ENCODE peak calls at places on chromosome 18, in five cellular contexts. One of them, this sample, is unnamed.

GRCh38 chr18:33745396-33745795 is 167.4 kb downstream of the ASXL3 start:
- DNase-seq in activated CD8-positive, alpha-beta memory T cell treated with anti-CD3 and anti-CD28 coated beads, Interleukin-2, amount 10 ng/mL, durations not matched to agents 7 days and 5 days: no peak
- DNase-seq in stimulated activated CD4-positive, alpha-beta T cell treated with anti-CD3 and anti-CD28 coated beads, Interleukin-1b, Interleukin-23, amount 100 ng/mL, for 1 hour: no peak
- DNase-seq in hepatocyte: no peak
- DNase-seq in mesendoderm: no peak
- DNase-seq in this sample: no peak

GRCh38 chr18:40473221-40473620 is 1481.8 kb upstream of the PIK3C3 start:
- DNase-seq in activated CD8-positive, alpha-beta memory T cell treated with anti-CD3 and anti-CD28 coated beads, Interleukin-2, amount 10 ng/mL, durations not matched to agents 7 days and 5 days: no peak
- DNase-seq in stimulated activated CD4-positive, alpha-beta T cell treated with anti-CD3 and anti-CD28 coated beads, Interleukin-1b, Interleukin-23, amount 100 ng/mL, for 1 hour: no peak
- DNase-seq in hepatocyte: no peak
- DNase-seq in mesendoderm: no peak
- DNase-seq in this sample: no peak

GRCh38 chr18:3857544-3857943 is 407.6 kb downstream of the TGIF1 start:
- DNase-seq in mesendoderm: no peak
- DNase-seq in stimulated activated CD4-positive, alpha-beta T cell treated with anti-CD3 and anti-CD28 coated beads, Interleukin-1b, Interleukin-23, amount 100 ng/mL, for 1 hour: no peak
- DNase-seq in hepatocyte: peak; percentile 9
- DNase-seq in activated CD8-positive, alpha-beta memory T cell treated with anti-CD3 and anti-CD28 coated beads, Interleukin-2, amount 10 ng/mL, durations not matched to agents 7 days and 5 days: no peak
- DNase-seq in this sample: no peak

GRCh38 chr18:48521723-48522122 is 17.1 kb upstream of the CTIF start:
- DNase-seq in hepatocyte: no peak
- DNase-seq in mesendoderm: no peak
- DNase-seq in stimulated activated CD4-positive, alpha-beta T cell treated with anti-CD3 and anti-CD28 coated beads, Interleukin-1b, Interleukin-23, amount 100 ng/mL, for 1 hour: no peak
- DNase-seq in activated CD8-positive, alpha-beta memory T cell treated with anti-CD3 and anti-CD28 coated beads, Interleukin-2, amount 10 ng/mL, durations not matched to agents 7 days and 5 days: no peak
- DNase-seq in this sample: no peak

GRCh38 chr18:21386523-21387240 is 144.7 kb downstream of the GREB1L start:
- DNase-seq in activated CD8-positive, alpha-beta memory T cell treated with anti-CD3 and anti-CD28 coated beads, Interleukin-2, amount 10 ng/mL, durations not matched to agents 7 days and 5 days: no peak
- DNase-seq in mesendoderm: peak; percentile 97
- DNase-seq in stimulated activated CD4-positive, alpha-beta T cell treated with anti-CD3 and anti-CD28 coated beads, Interleukin-1b, Interleukin-23, amount 100 ng/mL, for 1 hour: no peak
- DNase-seq in hepatocyte: no peak
- DNase-seq in this sample: no peak

GRCh38 chr18:2729757-2730156 is 74.2 kb downstream of the SMCHD1 start:
- DNase-seq in mesendoderm: no peak
- DNase-seq in activated CD8-positive, alpha-beta memory T cell treated with anti-CD3 and anti-CD28 coated beads, Interleukin-2, amount 10 ng/mL, durations not matched to agents 7 days and 5 days: no peak
- DNase-seq in stimulated activated CD4-positive, alpha-beta T cell treated with anti-CD3 and anti-CD28 coated beads, Interleukin-1b, Interleukin-23, amount 100 ng/mL, for 1 hour: no peak
- DNase-seq in hepatocyte: no peak
- DNase-seq in this sample: no peak

GRCh38 chr18:58394607-58395425 is 234.1 kb downstream of the ALPK2 start:
- DNase-seq in stimulated activated CD4-positive, alpha-beta T cell treated with anti-CD3 and anti-CD28 coated beads, Interleukin-1b, Interleukin-23, amount 100 ng/mL, for 1 hour: no peak
- DNase-seq in activated CD8-positive, alpha-beta memory T cell treated with anti-CD3 and anti-CD28 coated beads, Interleukin-2, amount 10 ng/mL, durations not matched to agents 7 days and 5 days: no peak
- DNase-seq in hepatocyte: no peak
- DNase-seq in mesendoderm: no peak
- DNase-seq in this sample: peak; percentile 15

GRCh38 chr18:9796933-9797549 is 88.7 kb upstream of the TXNDC2 start:
- DNase-seq in hepatocyte: no peak
- DNase-seq in stimulated activated CD4-positive, alpha-beta T cell treated with anti-CD3 and anti-CD28 coated beads, Interleukin-1b, Interleukin-23, amount 100 ng/mL, for 1 hour: no peak
- DNase-seq in mesendoderm: no peak
- DNase-seq in activated CD8-positive, alpha-beta memory T cell treated with anti-CD3 and anti-CD28 coated beads, Interleukin-2, amount 10 ng/mL, durations not matched to agents 7 days and 5 days: no peak
- DNase-seq in this sample: no peak

GRCh38 chr18:8374652-8375051 is 234.6 kb upstream of the RAB12 start:
- DNase-seq in activated CD8-positive, alpha-beta memory T cell treated with anti-CD3 and anti-CD28 coated beads, Interleukin-2, amount 10 ng/mL, durations not matched to agents 7 days and 5 days: no peak
- DNase-seq in mesendoderm: no peak
- DNase-seq in hepatocyte: no peak
- DNase-seq in stimulated activated CD4-positive, alpha-beta T cell treated with anti-CD3 and anti-CD28 coated beads, Interleukin-1b, Interleukin-23, amount 100 ng/mL, for 1 hour: no peak
- DNase-seq in this sample: no peak

GRCh38 chr18:8337216-8337615 is 272.0 kb upstream of the RAB12 start:
- DNase-seq in hepatocyte: peak; percentile 27
- DNase-seq in stimulated activated CD4-positive, alpha-beta T cell treated with anti-CD3 and anti-CD28 coated beads, Interleukin-1b, Interleukin-23, amount 100 ng/mL, for 1 hour: no peak
- DNase-seq in mesendoderm: peak; percentile 56
- DNase-seq in activated CD8-positive, alpha-beta memory T cell treated with anti-CD3 and anti-CD28 coated beads, Interleukin-2, amount 10 ng/mL, durations not matched to agents 7 days and 5 days: no peak
- DNase-seq in this sample: no peak

GRCh38 chr18:45467307-45467706 is 148.0 kb upstream of the SLC14A2 start:
- DNase-seq in mesendoderm: no peak
- DNase-seq in hepatocyte: no peak
- DNase-seq in activated CD8-positive, alpha-beta memory T cell treated with anti-CD3 and anti-CD28 coated beads, Interleukin-2, amount 10 ng/mL, durations not matched to agents 7 days and 5 days: no peak
- DNase-seq in stimulated activated CD4-positive, alpha-beta T cell treated with anti-CD3 and anti-CD28 coated beads, Interleukin-1b, Interleukin-23, amount 100 ng/mL, for 1 hour: no peak
- DNase-seq in this sample: no peak

GRCh38 chr18:49561127-49561376 is 805 bp upstream of the LIPG start:
- DNase-seq in hepatocyte: no peak
- DNase-seq in activated CD8-positive, alpha-beta memory T cell treated with anti-CD3 and anti-CD28 coated beads, Interleukin-2, amount 10 ng/mL, durations not matched to agents 7 days and 5 days: no peak
- DNase-seq in mesendoderm: no peak
- DNase-seq in stimulated activated CD4-positive, alpha-beta T cell treated with anti-CD3 and anti-CD28 coated beads, Interleukin-1b, Interleukin-23, amount 100 ng/mL, for 1 hour: no peak
- DNase-seq in this sample: no peak

GRCh38 chr18:23626451-23627279 is 36.0 kb downstream of the ANKRD29 start:
- DNase-seq in mesendoderm: no peak
- DNase-seq in stimulated activated CD4-positive, alpha-beta T cell treated with anti-CD3 and anti-CD28 coated beads, Interleukin-1b, Interleukin-23, amount 100 ng/mL, for 1 hour: no peak
- DNase-seq in activated CD8-positive, alpha-beta memory T cell treated with anti-CD3 and anti-CD28 coated beads, Interleukin-2, amount 10 ng/mL, durations not matched to agents 7 days and 5 days: no peak
- DNase-seq in hepatocyte: no peak
- DNase-seq in this sample: no peak

GRCh38 chr18:64707052-64707451 is 558.2 kb upstream of the LINC00305 start:
- DNase-seq in stimulated activated CD4-positive, alpha-beta T cell treated with anti-CD3 and anti-CD28 coated beads, Interleukin-1b, Interleukin-23, amount 100 ng/mL, for 1 hour: no peak
- DNase-seq in hepatocyte: no peak
- DNase-seq in activated CD8-positive, alpha-beta memory T cell treated with anti-CD3 and anti-CD28 coated beads, Interleukin-2, amount 10 ng/mL, durations not matched to agents 7 days and 5 days: no peak
- DNase-seq in mesendoderm: no peak
- DNase-seq in this sample: no peak

GRCh38 chr18:28350821-28351220 is 173.9 kb upstream of the CDH2 start:
- DNase-seq in mesendoderm: no peak
- DNase-seq in activated CD8-positive, alpha-beta memory T cell treated with anti-CD3 and anti-CD28 coated beads, Interleukin-2, amount 10 ng/mL, durations not matched to agents 7 days and 5 days: no peak
- DNase-seq in stimulated activated CD4-positive, alpha-beta T cell treated with anti-CD3 and anti-CD28 coated beads, Interleukin-1b, Interleukin-23, amount 100 ng/mL, for 1 hour: no peak
- DNase-seq in hepatocyte: no peak
- DNase-seq in this sample: no peak

GRCh38 chr18:63283305-63283704 is 36.3 kb downstream of the BCL2 start:
- DNase-seq in activated CD8-positive, alpha-beta memory T cell treated with anti-CD3 and anti-CD28 coated beads, Interleukin-2, amount 10 ng/mL, durations not matched to agents 7 days and 5 days: no peak
- DNase-seq in stimulated activated CD4-positive, alpha-beta T cell treated with anti-CD3 and anti-CD28 coated beads, Interleukin-1b, Interleukin-23, amount 100 ng/mL, for 1 hour: no peak
- DNase-seq in mesendoderm: no peak
- DNase-seq in hepatocyte: no peak
- DNase-seq in this sample: no peak

GRCh38 chr18:28407681-28408080 is 230.8 kb upstream of the CDH2 start:
- DNase-seq in stimulated activated CD4-positive, alpha-beta T cell treated with anti-CD3 and anti-CD28 coated beads, Interleukin-1b, Interleukin-23, amount 100 ng/mL, for 1 hour: no peak
- DNase-seq in mesendoderm: no peak
- DNase-seq in activated CD8-positive, alpha-beta memory T cell treated with anti-CD3 and anti-CD28 coated beads, Interleukin-2, amount 10 ng/mL, durations not matched to agents 7 days and 5 days: no peak
- DNase-seq in hepatocyte: no peak
- DNase-seq in this sample: no peak

GRCh38 chr18:50582500-50582899 is 22.6 kb downstream of the MAPK4 start:
- DNase-seq in activated CD8-positive, alpha-beta memory T cell treated with anti-CD3 and anti-CD28 coated beads, Interleukin-2, amount 10 ng/mL, durations not matched to agents 7 days and 5 days: no peak
- DNase-seq in stimulated activated CD4-positive, alpha-beta T cell treated with anti-CD3 and anti-CD28 coated beads, Interleukin-1b, Interleukin-23, amount 100 ng/mL, for 1 hour: no peak
- DNase-seq in mesendoderm: no peak
- DNase-seq in hepatocyte: no peak
- DNase-seq in this sample: no peak

GRCh38 chr18:50729986-50730385 is 89.8 kb downstream of the MRO start:
- DNase-seq in activated CD8-positive, alpha-beta memory T cell treated with anti-CD3 and anti-CD28 coated beads, Interleukin-2, amount 10 ng/mL, durations not matched to agents 7 days and 5 days: no peak
- DNase-seq in hepatocyte: no peak
- DNase-seq in mesendoderm: no peak
- DNase-seq in stimulated activated CD4-positive, alpha-beta T cell treated with anti-CD3 and anti-CD28 coated beads, Interleukin-1b, Interleukin-23, amount 100 ng/mL, for 1 hour: no peak
- DNase-seq in this sample: no peak

GRCh38 chr18:58949031-58949430 is 84.4 kb downstream of the ZNF532 start:
- DNase-seq in stimulated activated CD4-positive, alpha-beta T cell treated with anti-CD3 and anti-CD28 coated beads, Interleukin-1b, Interleukin-23, amount 100 ng/mL, for 1 hour: no peak
- DNase-seq in activated CD8-positive, alpha-beta memory T cell treated with anti-CD3 and anti-CD28 coated beads, Interleukin-2, amount 10 ng/mL, durations not matched to agents 7 days and 5 days: no peak
- DNase-seq in hepatocyte: no peak
- DNase-seq in mesendoderm: no peak
- DNase-seq in this sample: no peak

GRCh38 chr18:13217971-13218375 is 587 bp upstream of the LDLRAD4 start:
- DNase-seq in hepatocyte: no peak
- DNase-seq in mesendoderm: peak; percentile 26
- DNase-seq in stimulated activated CD4-positive, alpha-beta T cell treated with anti-CD3 and anti-CD28 coated beads, Interleukin-1b, Interleukin-23, amount 100 ng/mL, for 1 hour: no peak
- DNase-seq in activated CD8-positive, alpha-beta memory T cell treated with anti-CD3 and anti-CD28 coated beads, Interleukin-2, amount 10 ng/mL, durations not matched to agents 7 days and 5 days: no peak
- DNase-seq in this sample: no peak

GRCh38 chr18:49486959-49487710 is at the start of gene C18orf32:
- DNase-seq in activated CD8-positive, alpha-beta memory T cell treated with anti-CD3 and anti-CD28 coated beads, Interleukin-2, amount 10 ng/mL, durations not matched to agents 7 days and 5 days: peak; percentile 97
- DNase-seq in stimulated activated CD4-positive, alpha-beta T cell treated with anti-CD3 and anti-CD28 coated beads, Interleukin-1b, Interleukin-23, amount 100 ng/mL, for 1 hour: peak; percentile 87
- DNase-seq in mesendoderm: peak; percentile 98
- DNase-seq in hepatocyte: peak; percentile 95
- DNase-seq in this sample: peak; percentile 97

GRCh38 chr18:3675446-3675845 is 225.5 kb downstream of the TGIF1 start:
- DNase-seq in activated CD8-positive, alpha-beta memory T cell treated with anti-CD3 and anti-CD28 coated beads, Interleukin-2, amount 10 ng/mL, durations not matched to agents 7 days and 5 days: no peak
- DNase-seq in mesendoderm: no peak
- DNase-seq in hepatocyte: no peak
- DNase-seq in stimulated activated CD4-positive, alpha-beta T cell treated with anti-CD3 and anti-CD28 coated beads, Interleukin-1b, Interleukin-23, amount 100 ng/mL, for 1 hour: no peak
- DNase-seq in this sample: no peak

GRCh38 chr18:28189400-28190239 is 12.7 kb upstream of the CDH2 start:
- DNase-seq in hepatocyte: peak; percentile 61
- DNase-seq in mesendoderm: peak; percentile 83
- DNase-seq in activated CD8-positive, alpha-beta memory T cell treated with anti-CD3 and anti-CD28 coated beads, Interleukin-2, amount 10 ng/mL, durations not matched to agents 7 days and 5 days: no peak
- DNase-seq in stimulated activated CD4-positive, alpha-beta T cell treated with anti-CD3 and anti-CD28 coated beads, Interleukin-1b, Interleukin-23, amount 100 ng/mL, for 1 hour: no peak
- DNase-seq in this sample: peak; percentile 82

This sample was measured in Karpas-422.